ENCODE peak calls at places on chromosomes 16 and 17, in five cellular contexts. I is activated CD8-positive, alpha-beta T cell treated with anti-CD3 and anti-CD28 coated beads for 36 hours; A is nephron progenitor cell; V is HL-60; F is GM23338. G is an unnamed sample.
A peak's percentile ranks its signal among the peaks of the same experiment; 100 is the strongest.

GRCh38 chr17:12990041-12990808 is 27.6 kb downstream of the ELAC2 start:
- DNase-seq in I (no peak), A (no peak), V (no peak), F (peak; percentile 38), G (no peak)

GRCh38 chr16:87528690-87529579 is 36.1 kb upstream of the ZCCHC14 start:
- DNase-seq in I (no peak), A (no peak), V (no peak), F (no peak), G (no peak)

GRCh38 chr16:52912565-52913173 is 140.0 kb downstream of the CHD9NB start:
- DNase-seq in I (peak; percentile 66), A (peak; percentile 70), V (peak; percentile 14), F (peak; percentile 84), G (peak; percentile 61)

GRCh38 chr16:2474877-2475412 is at the start of gene TBC1D24:
- DNase-seq in I (peak; percentile 85), A (peak; percentile 95), V (peak; percentile 79), F (peak; percentile 86), G (peak; percentile 88)

GRCh38 chr16:71467810-71468209 is 5.8 kb upstream of the ZNF23 start:
- DNase-seq in I (peak; percentile 45), A (peak; percentile 83), V (no peak), F (peak; percentile 76), G (peak; percentile 37)

GRCh38 chr17:63646492-63646815 is 24.2 kb downstream of the MAP3K3 start:
- DNase-seq in I (no peak), A (no peak), V (peak; percentile 59), F (no peak), G (no peak)

GRCh38 chr17:70622382-70623260 is 453.3 kb downstream of the KCNJ2 start:
- DNase-seq in I (peak; percentile 49), A (peak; percentile 64), V (no peak), F (peak; percentile 82), G (peak; percentile 33)

GRCh38 chr17:35170968-35171771 is 23.0 kb downstream of the SLC35G3 start:
- DNase-seq in I (peak; percentile 31), A (no peak), V (no peak), F (no peak), G (no peak)

GRCh38 chr17:72401883-72402726 is 281.3 kb downstream of the SOX9 start:
- DNase-seq in I (no peak), A (no peak), V (no peak), F (no peak), G (no peak)

GRCh38 chr17:55674107-55674506 is 48.6 kb downstream of the TMEM100 start:
- DNase-seq in I (no peak), A (no peak), V (peak; percentile 91), F (no peak), G (no peak)

GRCh38 chr16:70476272-70477020 is 22.1 kb downstream of the FCSK start:
- DNase-seq in I (peak; percentile 77), A (no peak), V (no peak), F (no peak), G (no peak)

GRCh38 chr16:8855051-8855786 is 13.6 kb downstream of the CARHSP1 start:
- DNase-seq in I (peak; percentile 32), A (no peak), V (no peak), F (no peak), G (no peak)

GRCh38 chr17:78241277-78242023 is 10.0 kb downstream of the TMEM235 start:
- DNase-seq in I (no peak), A (no peak), V (no peak), F (peak; percentile 73), G (no peak)

GRCh38 chr17:21042434-21043295 is at the start of gene USP22:
- DNase-seq in I (peak; percentile 51), A (peak; percentile 97), V (no peak), F (no peak), G (peak; percentile 94)

GRCh38 chr17:42121066-42121769 is at the start of gene KAT2A:
- DNase-seq in I (peak; percentile 84), A (peak; percentile 83), V (peak; percentile 75), F (peak; percentile 94), G (peak; percentile 58)

GRCh38 chr16:89953671-89954406 is 5.3 kb downstream of the DEF8 start:
- DNase-seq in I (no peak), A (no peak), V (no peak), F (no peak), G (no peak)

DNA sequence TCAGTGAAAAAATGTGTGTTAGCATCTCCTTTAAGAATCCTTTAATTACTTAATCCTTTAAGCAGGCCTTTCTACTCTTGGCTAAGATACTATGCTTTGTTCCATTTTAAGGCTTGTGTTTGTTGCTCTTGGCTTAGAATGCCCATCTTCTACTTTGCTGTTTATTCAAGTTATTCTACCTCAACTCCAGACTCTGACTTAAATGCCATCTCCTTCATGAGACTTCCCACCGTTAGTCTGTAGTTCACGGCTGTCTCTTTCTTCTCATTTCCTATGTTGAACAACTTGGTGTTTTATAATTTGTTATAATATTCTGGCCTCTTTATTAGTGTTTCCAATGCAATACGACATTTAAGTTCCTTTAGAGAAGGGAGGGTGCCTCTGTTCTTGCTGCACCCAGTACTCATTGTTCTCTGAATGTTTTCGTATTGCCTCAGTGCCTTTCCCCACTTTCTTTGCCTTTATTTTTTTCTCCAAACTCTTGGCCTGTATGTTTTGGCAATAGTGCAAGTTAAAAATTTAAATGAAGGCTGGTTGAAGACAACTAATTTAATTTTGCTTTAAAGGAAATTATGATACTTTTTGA is 6.1 kb upstream of the KRT10 start:
- DNase-seq in I (no peak), A (no peak), V (no peak), F (no peak), G (no peak)
- TF ChIP-seq CTCF in I (no peak), A (no peak), V (no peak), F (no peak), G (no peak)

GRCh38 chr17:58121925-58122324 is 26.3 kb upstream of the OR4D1 start:
- DNase-seq in I (peak; percentile 43), A (no peak), V (no peak), F (peak; percentile 69), G (no peak)
- TF ChIP-seq CTCF in I (peak; percentile 37), A (no peak), V (no peak), F (peak; percentile 79), G (peak; percentile 23)

GRCh38 chr16:25785361-25785760 is 93.6 kb downstream of the HS3ST4 start:
- DNase-seq in I (no peak), A (no peak), V (no peak), F (no peak), G (no peak)

GRCh38 chr16:25788637-25789036 is 96.9 kb downstream of the HS3ST4 start:
- DNase-seq in I (no peak), A (no peak), V (no peak), F (no peak), G (no peak)

GRCh38 chr16:25786748-25787147 is 95.0 kb downstream of the HS3ST4 start:
- DNase-seq in I (no peak), A (no peak), V (no peak), F (no peak), G (no peak)

DNA sequence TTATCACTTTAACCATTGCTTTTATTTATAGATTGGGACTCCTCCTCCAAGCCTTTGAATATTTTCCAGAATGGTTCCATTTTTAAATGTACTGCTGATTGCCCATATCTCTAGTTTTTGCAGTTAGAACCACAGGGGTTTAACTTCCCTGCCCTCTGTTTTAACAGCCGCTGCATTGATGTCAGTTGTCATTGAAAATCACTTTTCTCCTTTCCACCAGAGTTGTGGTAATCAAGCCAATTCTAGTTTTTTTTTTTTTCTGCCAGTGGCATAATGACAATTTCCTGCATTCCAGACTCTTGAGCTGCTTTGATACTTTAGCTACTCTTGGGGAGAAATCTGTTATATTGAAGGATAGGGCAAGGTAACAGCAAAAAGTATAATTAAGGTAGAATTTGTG is 91.5 kb downstream of the HS3ST4 start:
- DNase-seq in I (no peak), A (no peak), V (no peak), F (no peak), G (no peak)
- TF ChIP-seq CTCF in I (no peak), A (no peak), V (no peak), F (no peak), G (no peak)

GRCh38 chr16:58105619-58106018 is 23.6 kb downstream of the CFAP20 start:
- DNase-seq in I (no peak), A (no peak), V (no peak), F (no peak), G (no peak)

GRCh38 chr16:58109330-58109729 is 19.9 kb downstream of the CFAP20 start:
- DNase-seq in I (no peak), A (no peak), V (no peak), F (no peak), G (no peak)

GRCh38 chr16:58109881-58110280 is 19.3 kb downstream of the CFAP20 start:
- DNase-seq in I (no peak), A (no peak), V (no peak), F (no peak), G (no peak)

GRCh38 chr16:58110590-58111330 is 18.4 kb downstream of the CFAP20 start:
- DNase-seq in I (no peak), A (no peak), V (no peak), F (peak; percentile 40), G (no peak)

DNA sequence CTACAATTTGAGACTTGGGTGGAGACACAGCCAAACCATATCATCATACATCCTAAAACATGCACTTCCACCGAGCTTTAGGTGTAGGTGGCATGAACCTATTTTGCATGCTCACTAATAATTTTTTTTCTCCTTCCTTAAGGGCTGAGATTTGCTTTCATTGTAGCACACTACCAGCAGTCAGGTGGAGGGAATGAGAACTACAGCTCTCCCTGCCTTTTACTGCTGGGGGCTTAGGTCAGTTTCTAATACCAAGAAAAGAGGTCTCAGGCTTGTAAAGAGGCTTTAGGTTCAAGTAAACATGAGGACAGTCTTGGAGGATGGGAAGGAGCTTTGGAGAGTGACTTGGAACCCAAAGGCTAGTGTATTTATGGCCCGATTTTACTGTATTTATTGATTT is 22.0 kb downstream of the CFAP20 start:
- DNase-seq in I (no peak), A (no peak), V (no peak), F (peak; percentile 61), G (no peak)
- TF ChIP-seq CTCF in I (no peak), A (no peak), V (no peak), F (no peak), G (peak; percentile 34)

GRCh38 chr16:718922-719321 is 2.0 kb upstream of the ANTKMT start:
- DNase-seq in I (no peak), A (no peak), V (no peak), F (no peak), G (no peak)

GRCh38 chr16:718389-718788 is 2.6 kb upstream of the ANTKMT start:
- DNase-seq in I (no peak), A (no peak), V (no peak), F (no peak), G (no peak)

GRCh38 chr16:720507-720989 is 398 bp upstream of the ANTKMT start:
- DNase-seq in I (peak; percentile 86), A (peak; percentile 68), V (no peak), F (peak; percentile 73), G (no peak)

GRCh38 chr16:720990-721764 is at the start of gene ANTKMT:
- DNase-seq in I (peak; percentile 85), A (peak; percentile 93), V (peak; percentile 89), F (peak; percentile 97), G (peak; percentile 81)

GRCh38 chr16:719815-720506 is 985 bp upstream of the ANTKMT start:
- DNase-seq in I (peak; percentile 42), A (no peak), V (no peak), F (no peak), G (no peak)
- TF ChIP-seq CTCF in I (no peak), A (no peak), V (no peak), F (peak; percentile 33), G (peak; percentile 31)

DNA sequence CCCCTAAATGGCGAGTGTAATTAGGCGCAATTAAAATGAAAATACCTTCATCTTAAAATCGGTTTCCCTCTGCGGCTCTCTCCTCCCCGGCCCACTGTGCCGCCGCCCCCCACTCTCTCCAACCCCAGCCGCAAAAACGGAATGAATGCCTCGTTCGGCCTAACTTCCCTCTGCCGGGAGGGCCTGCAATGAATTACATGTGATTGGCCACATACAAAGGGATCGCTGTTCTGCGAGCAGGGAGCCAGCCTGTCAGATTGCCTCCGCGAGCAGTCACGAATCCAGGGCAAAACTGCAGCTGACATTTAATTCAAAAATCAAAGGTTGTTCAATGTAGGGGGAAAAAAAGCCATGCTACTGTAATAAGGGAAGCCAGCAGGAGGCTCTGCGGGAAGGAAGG is 85.0 kb downstream of the TBC1D16 start:
- DNase-seq in I (no peak), A (no peak), V (no peak), F (peak; percentile 71), G (no peak)
- TF ChIP-seq CTCF in I (no peak), A (no peak), V (no peak), F (no peak), G (peak; percentile 0)

G was measured in progenitor cell of endocrine pancreas.